ENCODE peak calls at places on chromosome 7, in ten cellular contexts. Y is testis, B is upper lobe of left lung, U is ovary, I is body of pancreas, W is sigmoid colon, N is A549, H is esophagus muscularis mucosa, Z is uterus, E is stomach. A is an unnamed sample.

GRCh38 chr7:146922777-146923176 is 806.2 kb downstream of the CNTNAP2 start:
- DNase-seq in Y (no peak), B (no peak), U (no peak), I (no peak), W (no peak), N (no peak), H (no peak), Z (no peak), E (no peak), A (no peak)

GRCh38 chr7:103996639-103997038 is 7.2 kb upstream of the RELN start:
- DNase-seq in Y (no peak), B (no peak), U (no peak), I (no peak), W (no peak), N (no peak), H (no peak), Z (no peak), E (no peak), A (no peak)

GRCh38 chr7:71509381-71509780 is 377.4 kb downstream of the GALNT17 start:
- DNase-seq in Y (no peak), B (no peak), U (no peak), I (no peak), W (no peak), N (no peak), H (no peak), Z (no peak), E (no peak), A (no peak)

GRCh38 chr7:16174253-16174652 is 247.1 kb downstream of the CRPPA start:
- DNase-seq in Y (no peak), B (no peak), U (no peak), I (no peak), W (no peak), N (no peak), H (no peak), Z (no peak), E (no peak), A (no peak)

GRCh38 chr7:78284945-78285344 is 486.4 kb downstream of the PHTF2 start:
- DNase-seq in Y (no peak), B (no peak), U (no peak), I (no peak), W (no peak), N (no peak), H (no peak), Z (no peak), E (no peak), A (no peak)

GRCh38 chr7:132131196-132131595 is 445.1 kb downstream of the PLXNA4 start:
- DNase-seq in Y (no peak), B (no peak), U (no peak), I (no peak), W (peak; percentile 22), N (no peak), H (no peak), Z (no peak), E (no peak), A (no peak)

GRCh38 chr7:44284881-44285541 is 40.4 kb downstream of the CAMK2B start:
- DNase-seq in Y (no peak), B (peak; percentile 28), U (peak; percentile 19), I (peak; percentile 2), W (peak; percentile 33), N (no peak), H (no peak), Z (peak; percentile 5), E (no peak), A (no peak)

GRCh38 chr7:30974605-30975256 is 11.0 kb downstream of the GHRHR start:
- DNase-seq in Y (peak; percentile 75), B (no peak), U (no peak), I (peak; percentile 81), W (peak; percentile 62), N (peak; percentile 72), H (no peak), Z (peak; percentile 33), E (peak; percentile 57), A (peak; percentile 60)

GRCh38 chr7:99499356-99499712 is 747 bp downstream of the ZNF394 start:
- DNase-seq in Y (no peak), B (no peak), U (no peak), I (no peak), W (no peak), N (no peak), H (no peak), Z (no peak), E (no peak), A (no peak)

GRCh38 chr7:141097430-141097829 is 23.6 kb downstream of the TMEM178B start:
- DNase-seq in Y (no peak), B (no peak), U (no peak), I (no peak), W (no peak), N (peak; percentile 6), H (no peak), Z (no peak), E (no peak), A (no peak)

GRCh38 chr7:8443871-8444756 is 10.7 kb downstream of the NXPH1 start:
- DNase-seq in Y (peak; percentile 68), B (peak; percentile 32), U (no peak), I (peak; percentile 43), W (no peak), N (peak; percentile 18), H (no peak), Z (no peak), E (no peak), A (no peak)

DNA sequence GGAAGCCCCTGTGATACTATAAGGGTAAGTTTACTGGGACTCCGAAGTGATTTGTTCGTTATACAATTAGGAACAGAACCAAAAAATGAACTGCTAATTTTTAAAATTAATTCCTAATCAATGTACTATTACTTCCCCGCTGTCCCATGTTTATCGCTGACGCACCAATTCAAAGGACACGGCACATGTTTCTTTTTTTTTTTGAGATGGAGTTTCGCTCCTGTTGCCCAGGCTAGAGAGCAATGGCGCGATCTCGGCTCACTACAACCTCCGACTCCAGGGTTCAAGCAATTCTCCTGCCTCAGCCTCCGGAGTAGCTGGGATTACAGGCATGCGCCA is 1.5 kb upstream of the FMC1 start:
- DNase-seq in Y (peak; percentile 13), B (no peak), U (no peak), I (no peak), W (no peak), N (no peak), H (no peak), Z (no peak), E (no peak), A (no peak)
- TF ChIP-seq POLR2A in Y (no peak), B (no peak), U (no peak), I (no peak), W (no peak), N (no peak), H (no peak), Z (no peak), E (no peak), A (no peak)

DNA sequence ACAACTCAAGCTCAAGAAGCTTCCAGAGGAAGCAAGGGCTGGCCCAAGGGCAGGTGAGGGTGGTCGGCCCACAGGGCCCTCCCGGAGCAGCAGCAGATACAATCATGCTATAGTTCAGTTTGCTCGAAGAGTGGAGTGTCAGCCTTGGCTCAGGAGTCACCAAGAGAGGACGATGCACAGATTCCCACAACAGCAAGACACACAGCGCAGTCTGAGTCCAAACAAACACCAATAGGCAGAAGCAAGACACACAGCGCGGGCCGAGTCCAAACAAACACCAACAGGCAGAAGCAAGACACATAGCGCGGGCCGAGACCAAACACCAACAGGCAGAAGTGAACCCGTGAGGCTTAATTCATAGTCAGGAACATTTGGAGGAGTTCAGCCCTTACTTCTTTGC is 138.4 kb downstream of the PTPRN2 start:
- DNase-seq in Y (no peak), B (no peak), U (no peak), I (no peak), W (no peak), N (no peak), H (no peak), Z (no peak), E (no peak), A (no peak)
- H3K9me3 ChIP-seq in Y (no peaks in the 10 kb centered on the region), B (no peaks in the 10 kb centered on the region), U (no peaks in the 10 kb centered on the region), I (no peaks in the 10 kb centered on the region), W (no peaks in the 10 kb centered on the region), N (no peaks in the 10 kb centered on the region), H (no peaks in the 10 kb centered on the region), Z (no peaks in the 10 kb centered on the region), E (no peaks in the 10 kb centered on the region), A (no peaks in the 10 kb centered on the region)

GRCh38 chr7:102182016-102182415 is 104.7 kb upstream of the SH2B2 start:
- DNase-seq in Y (no peak), B (no peak), U (no peak), I (peak; percentile 32), W (no peak), N (no peak), H (no peak), Z (no peak), E (no peak), A (no peak)

GRCh38 chr7:102185796-102186195 is 100.9 kb upstream of the SH2B2 start:
- DNase-seq in Y (no peak), B (no peak), U (no peak), I (no peak), W (no peak), N (no peak), H (no peak), Z (no peak), E (no peak), A (no peak)

GRCh38 chr7:102189756-102190155 is 96.9 kb upstream of the SH2B2 start:
- DNase-seq in Y (no peak), B (no peak), U (no peak), I (no peak), W (no peak), N (no peak), H (no peak), Z (no peak), E (no peak), A (peak; percentile 33)

GRCh38 chr7:102184303-102184702 is 102.4 kb upstream of the SH2B2 start:
- DNase-seq in Y (no peak), B (no peak), U (no peak), I (no peak), W (no peak), N (no peak), H (no peak), Z (no peak), E (no peak), A (no peak)

GRCh38 chr7:102186306-102186705 is 100.4 kb upstream of the SH2B2 start:
- DNase-seq in Y (no peak), B (no peak), U (no peak), I (no peak), W (no peak), N (no peak), H (no peak), Z (no peak), E (no peak), A (no peak)
- H3K4me3 ChIP-seq in Y (no peak overlapping the region), B (no peak overlapping the region), U (no peak overlapping the region), I (no peak overlapping the region), W (no peak overlapping the region), N (no peak overlapping the region), H (no peak overlapping the region), Z (no peak overlapping the region), E (no peak overlapping the region), A (no peak overlapping the region)

DNA sequence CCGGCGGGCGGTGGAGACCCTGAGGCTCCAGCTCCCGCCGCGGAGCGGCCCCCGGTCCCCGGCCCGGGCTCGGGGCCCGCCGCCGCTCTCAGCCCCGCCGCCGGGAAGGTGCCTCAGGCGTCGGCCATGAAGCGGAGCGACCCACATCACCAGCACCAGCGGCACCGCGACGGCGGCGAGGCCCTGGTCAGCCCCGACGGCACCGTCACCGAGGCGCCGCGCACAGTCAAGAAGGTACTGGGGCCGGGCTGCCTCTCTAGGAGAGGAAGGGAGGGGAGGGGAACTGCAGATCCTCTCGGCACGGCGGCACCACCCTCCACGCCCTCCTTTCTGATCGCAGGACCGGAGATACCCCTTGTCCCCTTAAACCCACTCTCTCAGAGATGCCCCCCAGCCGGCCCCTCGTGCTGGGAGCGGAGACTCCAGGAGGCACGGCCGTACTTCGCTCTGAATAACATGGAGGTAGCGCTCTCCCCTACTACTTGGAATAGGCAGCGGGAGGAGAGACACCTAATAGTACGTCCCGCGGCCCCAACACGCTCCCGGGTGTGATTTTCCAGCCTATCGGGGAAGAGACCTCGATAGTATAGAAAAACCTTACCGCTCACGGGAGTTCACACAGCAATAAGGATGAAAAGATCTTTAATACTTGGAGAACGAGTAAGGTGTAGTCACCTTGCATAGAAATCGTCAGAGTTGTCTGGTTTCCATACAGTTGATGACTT is 538 bp downstream of the AHCYL2 start:
- DNase-seq in Y (peak; percentile 56), B (peak; percentile 93), U (peak; percentile 68), I (peak; percentile 65), W (peak; percentile 81), N (peak; percentile 48), H (no peak), Z (peak; percentile 38), E (peak; percentile 55), A (peak; percentile 54)
- TF ChIP-seq POLR2A in Y (no peak), B (no peak), U (peak; percentile 6), I (no peak), W (no peak), N (no peak), H (no peak), Z (no peak), E (no peak), A (no peak)

A was measured in heart left ventricle.